ENCODE peak calls at places on chromosome 7, in four cellular contexts. B is heart left ventricle, R is IMR-90, I is GM12878. Q is an unnamed sample.
A peak's percentile ranks its signal among the peaks of the same experiment; 100 is the strongest.

GRCh38 chr7:50146692-50147091 is 53.6 kb upstream of the ZPBP start:
- DNase-seq in B (no peak), R (no peak), I (no peak), Q (no peak)

GRCh38 chr7:40658731-40659130 is 523.9 kb downstream of the SUGCT start:
- DNase-seq in B (no peak), R (peak; percentile 57), I (no peak), Q (peak; percentile 31)

GRCh38 chr7:86643478-86644281 is at the start of gene GRM3:
- DNase-seq in B (peak; percentile 19), R (no peak), I (no peak), Q (peak; percentile 79)

GRCh38 chr7:132044247-132044646 is 487.8 kb upstream of the PODXL start:
- DNase-seq in B (no peak), R (no peak), I (no peak), Q (no peak)

GRCh38 chr7:99242667-99243066 is 30.0 kb upstream of the MYH16 start:
- DNase-seq in B (no peak), R (no peak), I (no peak), Q (no peak)

GRCh38 chr7:112150823-112151641 is 55.2 kb downstream of the DOCK4 start:
- DNase-seq in B (no peak), R (peak; percentile 18), I (no peak), Q (no peak)

GRCh38 chr7:75040512-75040911 is 33.1 kb downstream of the RCC1L start:
- DNase-seq in B (no peak), R (no peak), I (no peak), Q (no peak)

GRCh38 chr7:47153076-47153475 is 428.8 kb downstream of the TNS3 start:
- DNase-seq in B (peak; percentile 42), R (peak; percentile 96), I (no peak), Q (no peak)

GRCh38 chr7:87658553-87658952 is 30.4 kb downstream of the RUNDC3B start:
- DNase-seq in B (no peak), R (no peak), I (no peak), Q (no peak)

GRCh38 chr7:27897441-27897847 is 157.5 kb downstream of the TAX1BP1 start:
- DNase-seq in B (no peak), R (no peak), I (no peak), Q (no peak)

GRCh38 chr7:139916717-139917395 is 87.8 kb downstream of the TBXAS1 start:
- DNase-seq in B (no peak), R (no peak), I (peak; percentile 82), Q (no peak)

GRCh38 chr7:151173386-151174245 is 6.1 kb upstream of the GBX1 start:
- DNase-seq in B (no peak), R (no peak), I (no peak), Q (no peak)

GRCh38 chr7:153886121-153886505 is 166.1 kb upstream of the DPP6 start:
- DNase-seq in B (no peak), R (no peak), I (no peak), Q (no peak)

GRCh38 chr7:130882396-130882795 is 148.4 kb upstream of the KLF14 start:
- DNase-seq in B (no peak), R (no peak), I (no peak), Q (peak; percentile 43)

GRCh38 chr7:154672659-154673415 is 330.1 kb downstream of the PAXIP1 start:
- DNase-seq in B (no peak), R (no peak), I (no peak), Q (no peak)

GRCh38 chr7:23346316-23346715 is 47.2 kb downstream of the MALSU1 start:
- DNase-seq in B (no peak), R (no peak), I (no peak), Q (no peak)
- H3K4me1 ChIP-seq in B (no peaks in the 10 kb centered on the region), R (peaks cover 33% of the 10 kb centered on the region), I (peaks cover 9% of the 10 kb centered on the region), Q (peaks cover 2% of the 10 kb centered on the region)

GRCh38 chr7:137747359-137748031 is 99.3 kb downstream of the DGKI start:
- DNase-seq in B (no peak), R (no peak), I (no peak), Q (no peak)

GRCh38 chr7:137754076-137754851 is 92.5 kb downstream of the DGKI start:
- DNase-seq in B (no peak), R (peak; percentile 17), I (peak; percentile 27), Q (no peak)

GRCh38 chr7:137753067-137753466 is 93.7 kb downstream of the DGKI start:
- DNase-seq in B (no peak), R (no peak), I (no peak), Q (no peak)

GRCh38 chr7:137755438-137755837 is 91.3 kb downstream of the DGKI start:
- DNase-seq in B (no peak), R (no peak), I (no peak), Q (no peak)

GRCh38 chr7:137751361-137752009 is 95.3 kb downstream of the DGKI start:
- DNase-seq in B (no peak), R (no peak), I (no peak), Q (no peak)
- H3K27me3 ChIP-seq in B (no peaks in the 10 kb centered on the region), R (no peaks in the 10 kb centered on the region), I (no peaks in the 10 kb centered on the region), Q (peaks cover 2% of the 10 kb centered on the region)

DNA sequence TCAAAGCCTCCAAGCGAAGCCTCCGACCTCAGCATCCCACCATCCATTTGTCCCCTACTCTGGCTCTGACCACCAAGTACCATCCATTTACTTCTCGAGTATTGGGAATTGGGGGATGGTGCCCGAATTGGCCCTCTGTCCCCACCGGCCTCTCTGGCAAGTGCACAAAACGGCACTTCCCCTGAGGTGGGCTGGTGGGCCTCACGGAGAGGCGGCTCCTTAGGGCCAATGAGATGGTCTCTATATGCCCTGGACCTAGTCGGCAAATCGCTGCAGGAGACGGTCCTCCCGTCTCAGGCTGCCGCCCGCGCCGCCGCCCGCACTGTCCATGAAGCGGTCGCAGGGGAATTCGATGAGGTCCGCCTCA is 2.8 kb downstream of the TRIL start:
- DNase-seq in B (no peak), R (no peak), I (no peak), Q (no peak)
- H3K4me3 ChIP-seq in B (peak overlapping the region; percentile 42), R (no peak overlapping the region), I (no peak overlapping the region), Q (no peak overlapping the region)

GRCh38 chr7:5594616-5595544 is 171.2 kb upstream of the TNRC18 start:
- DNase-seq in B (peak; percentile 32), R (peak; percentile 38), I (no peak), Q (peak; percentile 35)

GRCh38 chr7:5596046-5596895 is 172.6 kb upstream of the TNRC18 start:
- DNase-seq in B (peak; percentile 79), R (peak; percentile 95), I (no peak), Q (peak; percentile 93)

GRCh38 chr7:5596896-5597246 is 173.2 kb upstream of the TNRC18 start:
- DNase-seq in B (no peak), R (no peak), I (no peak), Q (peak; percentile 31)

GRCh38 chr7:5597772-5598171 is 174.1 kb upstream of the TNRC18 start:
- DNase-seq in B (no peak), R (no peak), I (no peak), Q (no peak)

DNA sequence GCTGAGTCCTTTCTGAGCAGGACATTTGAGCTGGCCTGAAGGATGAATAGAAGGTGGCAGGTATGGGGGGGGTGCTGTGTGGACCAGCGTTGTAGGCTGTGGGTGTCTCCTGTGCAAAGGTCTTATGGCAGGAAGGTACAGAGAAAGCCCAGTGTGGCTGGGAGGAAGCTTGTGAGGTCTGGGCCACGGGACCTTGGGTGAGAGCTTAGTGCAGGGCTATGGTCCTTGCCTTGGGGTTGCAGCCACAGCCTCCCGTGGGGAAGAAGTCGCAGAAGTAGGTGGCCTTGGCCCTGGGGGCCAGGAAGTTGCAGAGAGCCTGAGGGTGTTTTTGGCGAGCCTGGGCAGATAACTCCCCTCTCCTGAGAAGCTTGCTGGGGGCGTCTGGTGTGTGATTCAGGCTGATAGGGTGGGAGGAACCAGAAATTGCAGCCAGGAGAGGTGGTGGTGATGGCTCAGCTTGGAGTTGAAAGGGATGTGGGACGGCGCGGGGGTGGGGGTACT is 172.0 kb upstream of the TNRC18 start:
- DNase-seq in B (no peak), R (peak; percentile 76), I (no peak), Q (no peak)
- H3K4me1 ChIP-seq in B (peaks cover 25% of the 10 kb centered on the region), R (peaks cover 33% of the 10 kb centered on the region), I (peaks cover 38% of the 10 kb centered on the region), Q (peaks cover 5% of the 10 kb centered on the region)

DNA sequence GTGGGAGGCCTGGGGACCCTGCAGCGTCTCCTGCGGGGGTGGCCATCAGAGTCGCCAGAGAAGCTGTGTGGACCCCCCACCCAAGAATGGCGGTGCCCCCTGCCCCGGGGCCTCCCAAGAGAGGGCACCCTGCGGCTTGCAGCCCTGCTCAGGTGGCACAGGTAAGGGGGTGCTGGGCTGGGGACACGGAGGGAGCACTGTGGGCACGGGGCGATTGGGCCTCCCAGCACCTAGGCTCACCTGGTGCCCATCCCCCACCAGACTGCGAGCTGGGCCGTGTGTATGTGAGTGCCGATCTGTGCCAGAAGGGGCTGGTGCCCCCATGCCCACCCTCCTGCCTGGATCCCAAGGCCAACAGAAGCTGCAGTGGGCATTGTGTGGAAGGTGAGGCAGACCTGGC is 29.6 kb upstream of the ZNF467 start:
- DNase-seq in B (no peak), R (no peak), I (no peak), Q (no peak)
- H3K27me3 ChIP-seq in B (no peaks in the 10 kb centered on the region), R (peaks cover 6% of the 10 kb centered on the region), I (no peaks in the 10 kb centered on the region), Q (no peaks in the 10 kb centered on the region)

DNA sequence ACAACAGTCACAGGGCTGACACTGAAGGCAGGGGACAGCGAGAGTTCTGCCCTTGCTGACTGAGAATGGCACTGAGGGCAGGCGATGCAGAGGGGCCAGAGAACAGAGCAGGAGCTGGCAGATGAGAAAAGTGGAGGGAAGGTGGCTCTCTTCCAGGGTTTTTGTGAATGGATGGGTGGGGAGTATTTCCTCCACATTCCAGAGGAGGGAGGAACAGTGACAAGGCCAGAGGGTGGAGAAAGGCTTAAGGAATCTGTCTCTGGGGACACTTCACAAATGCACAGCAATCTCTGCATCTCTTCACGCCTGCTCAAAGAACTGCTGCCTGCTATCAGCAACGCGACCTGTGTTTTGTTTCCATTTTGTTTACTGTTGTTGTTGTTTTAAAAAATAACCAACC is 129.5 kb downstream of the GLI3 start:
- DNase-seq in B (peak; percentile 28), R (no peak), I (no peak), Q (no peak)
- H3K4me3 ChIP-seq in B (no peak overlapping the region), R (no peak overlapping the region), I (no peak overlapping the region), Q (no peak overlapping the region)

DNA sequence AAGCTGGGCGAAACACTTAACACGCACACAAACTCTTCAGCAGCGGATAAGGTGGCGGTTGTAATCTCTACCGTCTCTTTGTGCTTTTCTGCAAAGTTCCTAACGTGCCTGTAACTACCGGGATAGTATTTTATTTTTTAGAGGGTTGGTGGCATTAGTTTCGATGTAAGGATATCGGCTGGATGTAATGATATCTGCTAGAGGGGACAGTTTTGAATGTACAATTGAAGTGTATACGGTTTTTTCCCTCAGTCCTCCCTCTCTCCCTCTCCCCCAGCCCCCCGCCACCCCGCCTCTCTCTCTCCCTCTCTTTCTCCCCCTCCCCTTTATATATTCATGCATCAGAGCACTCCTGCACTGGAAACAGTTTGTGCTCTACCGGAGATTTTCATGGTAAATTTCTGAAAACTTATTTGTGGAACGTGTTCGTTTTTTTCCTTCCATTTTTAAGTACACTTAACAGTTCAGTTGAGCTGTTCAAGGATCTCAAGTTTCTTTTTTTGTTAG is 1.6 kb downstream of the GLCCI1 start:
- DNase-seq in B (no peak), R (no peak), I (no peak), Q (no peak)
- H3K4me1 ChIP-seq in B (no peaks in the 10 kb centered on the region), R (peaks cover 4% of the 10 kb centered on the region), I (peaks cover 21% of the 10 kb centered on the region), Q (no peaks in the 10 kb centered on the region)

Q was measured in right cardiac atrium.